ENCODE peak calls at places on chromosomes 2 and 18, in four cellular contexts. R is Calu3, H is GM13976, X is upper lobe of right lung. L is an unnamed sample.

GRCh38 chr18:10942998-10943397 is 206.4 kb downstream of the PIEZO2 start:
- DNase-seq in R (no peak), H (no peak), X (no peak), L (no peak)

GRCh38 chr18:42459873-42460272 is 504.8 kb downstream of the PIK3C3 start:
- DNase-seq in R (no peak), H (no peak), X (no peak), L (no peak)

GRCh38 chr2:88669371-88670214 is 21.9 kb upstream of the RPIA start:
- DNase-seq in R (peak), H (peak), X (no peak), L (no peak)

GRCh38 chr2:128631698-128632490 is 313.2 kb upstream of the HS6ST1 start:
- DNase-seq in R (no peak), H (no peak), X (peak), L (peak)

GRCh38 chr2:190535586-190535985 is 1.1 kb upstream of the NEMP2 start:
- DNase-seq in R (no peak), H (no peak), X (no peak), L (no peak)

GRCh38 chr2:23496456-23496855 is 111.5 kb downstream of the KLHL29 start:
- DNase-seq in R (no peak), H (no peak), X (no peak), L (no peak)

GRCh38 chr2:121519732-121520640 is 10.7 kb upstream of the RNU4ATAC start:
- DNase-seq in R (no peak), H (no peak), X (no peak), L (no peak)

GRCh38 chr2:74845991-74846390 is 12.1 kb downstream of the HK2 start:
- DNase-seq in R (no peak), H (no peak), X (no peak), L (no peak)

GRCh38 chr2:5365871-5366461 is 326.2 kb upstream of the SOX11 start:
- DNase-seq in R (peak), H (peak), X (peak), L (peak)

GRCh38 chr2:113390133-113390849 is 47.2 kb upstream of the ZNG1B start:
- DNase-seq in R (peak), H (peak), X (no peak), L (no peak)

GRCh38 chr2:240996834-240997140 is 1.6 kb upstream of the SNED1 start:
- DNase-seq in R (no peak), H (no peak), X (no peak), L (no peak)

GRCh38 chr2:176094307-176094706 is 1.8 kb downstream of the HOXD13 start:
- DNase-seq in R (no peak), H (no peak), X (no peak), L (no peak)

GRCh38 chr18:46212398-46212797 is 108.2 kb downstream of the HAUS1 start:
- DNase-seq in R (no peak), H (no peak), X (no peak), L (no peak)

GRCh38 chr18:46211816-46212215 is 107.6 kb downstream of the HAUS1 start:
- DNase-seq in R (no peak), H (peak), X (no peak), L (no peak)

GRCh38 chr18:46215902-46216723 is 111.9 kb downstream of the HAUS1 start:
- DNase-seq in R (no peak), H (no peak), X (no peak), L (no peak)

GRCh38 chr18:46214435-46214834 is 110.2 kb downstream of the HAUS1 start:
- DNase-seq in R (no peak), H (no peak), X (no peak), L (no peak)

GRCh38 chr18:46213295-46213694 is 109.1 kb downstream of the HAUS1 start:
- DNase-seq in R (no peak), H (peak), X (no peak), L (no peak)
- TF ChIP-seq CTCF in R (peak), H (peak), X (peak), L (peak)

GRCh38 chr2:3692375-3692774 is 11.0 kb upstream of the DCDC2C start:
- DNase-seq in R (peak), H (no peak), X (no peak), L (no peak)
- TF ChIP-seq CTCF in R (peak), H (no peak), X (peak), L (peak)

GRCh38 chr2:62119313-62119969 is 76.5 kb upstream of the B3GNT2 start:
- DNase-seq in R (no peak), H (no peak), X (no peak), L (no peak)
- TF ChIP-seq CTCF in R (no peak), H (no peak), X (no peak), L (no peak)

GRCh38 chr18:23950644-23951043 is 63.9 kb upstream of the TTC39C start:
- DNase-seq in R (no peak), H (no peak), X (no peak), L (no peak)

GRCh38 chr18:23953984-23954383 is 60.6 kb upstream of the TTC39C start:
- DNase-seq in R (no peak), H (no peak), X (no peak), L (no peak)

GRCh38 chr18:23958036-23958435 is 56.5 kb upstream of the TTC39C start:
- DNase-seq in R (no peak), H (no peak), X (no peak), L (no peak)

GRCh38 chr18:23951206-23951605 is 63.3 kb upstream of the TTC39C start:
- DNase-seq in R (no peak), H (no peak), X (no peak), L (no peak)

DNA sequence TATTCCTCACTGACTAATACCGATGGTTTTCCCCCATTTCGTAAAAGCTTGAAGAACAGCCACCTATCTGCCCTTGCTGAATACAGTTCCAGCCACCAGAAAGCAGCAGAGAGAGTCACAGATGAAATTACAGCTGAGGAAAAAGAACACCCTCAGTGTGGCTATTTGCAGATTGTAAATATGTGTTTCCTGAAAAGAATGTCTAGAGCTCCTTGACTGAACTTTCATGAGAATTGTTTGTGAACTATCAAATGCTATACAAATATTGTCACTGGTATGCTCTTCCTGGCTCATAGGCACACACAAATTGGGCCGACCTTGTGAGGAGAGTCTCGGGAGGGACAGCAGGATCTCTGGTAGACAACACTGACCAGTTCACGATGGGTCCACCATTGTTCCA is 58.1 kb upstream of the TTC39C start:
- DNase-seq in R (no peak), H (no peak), X (no peak), L (no peak)
- TF ChIP-seq CTCF in R (no peak), H (no peak), X (no peak), L (no peak)

GRCh38 chr18:23501626-23502025 is 1.7 kb upstream of the RMC1 start:
- DNase-seq in R (no peak), H (no peak), X (no peak), L (no peak)

GRCh38 chr18:23499571-23499889 is 3.8 kb upstream of the RMC1 start:
- DNase-seq in R (no peak), H (no peak), X (no peak), L (no peak)

GRCh38 chr18:23495723-23496440 is 7.4 kb upstream of the RMC1 start:
- DNase-seq in R (no peak), H (no peak), X (no peak), L (no peak)

GRCh38 chr18:23498062-23498582 is 5.2 kb upstream of the RMC1 start:
- DNase-seq in R (no peak), H (no peak), X (no peak), L (no peak)

GRCh38 chr18:23498877-23499570 is 4.3 kb upstream of the RMC1 start:
- DNase-seq in R (peak), H (peak), X (peak), L (no peak)
- TF ChIP-seq CTCF in R (peak), H (peak), X (peak), L (peak)

GRCh38 chr18:59996370-59996966 is 96.7 kb downstream of the PMAIP1 start:
- DNase-seq in R (peak), H (no peak), X (no peak), L (no peak)
- TF ChIP-seq CTCF in R (peak), H (peak), X (peak), L (peak)

GRCh38 chr2:20725782-20726181 is 58.8 kb downstream of the GDF7 start:
- DNase-seq in R (no peak), H (no peak), X (no peak), L (no peak)
- TF ChIP-seq CTCF in R (no peak), H (no peak), X (no peak), L (no peak)

GRCh38 chr18:78660311-78660710 is 319.3 kb upstream of the SALL3 start:
- DNase-seq in R (no peak), H (no peak), X (no peak), L (no peak)

GRCh38 chr18:78659057-78659456 is 320.6 kb upstream of the SALL3 start:
- DNase-seq in R (no peak), H (no peak), X (no peak), L (no peak)

GRCh38 chr18:78658531-78658930 is 321.1 kb upstream of the SALL3 start:
- DNase-seq in R (no peak), H (no peak), X (no peak), L (no peak)

GRCh38 chr18:78661316-78661715 is 318.3 kb upstream of the SALL3 start:
- DNase-seq in R (no peak), H (no peak), X (no peak), L (no peak)

GRCh38 chr18:78659748-78660147 is 319.9 kb upstream of the SALL3 start:
- DNase-seq in R (no peak), H (no peak), X (no peak), L (no peak)
- TF ChIP-seq CTCF in R (no peak), H (no peak), X (peak), L (peak)

L was measured in type B pancreatic cell.